ENCODE peak calls at places on chromosome 13, in nine cellular contexts. Y is GM12892; Z is nephron progenitor cell; R is naive thymus-derived CD8-positive, alpha-beta T cell; L is fibroblast of the aortic adventitia; F is activated CD8-positive, alpha-beta memory T cell treated with anti-CD3 and anti-CD28 coated beads, Interleukin-2, amount 10 ng/mL, durations not matched to agents 7 days and 5 days; G is substantia nigra; V is NCI-H187; M is stimulated activated CD8-positive, alpha-beta memory T cell treated with anti-CD3 and anti-CD28 coated beads, Interleukin-4, amount 100 ng/mL, for 1 hour. U is an unnamed sample.

GRCh38 chr13:95564948-95565347 is 12.4 kb downstream of the CLDN10 start:
- DNase-seq in R (no peak), V (no peak), G (no peak), L (peak), F (no peak), M (no peak), Y (no peak), Z (no peak), U (no peak)

GRCh38 chr13:37175996-37176395 is 70.5 kb upstream of the CSNK1A1L start:
- DNase-seq in F (no peak), L (peak), M (no peak), Z (no peak), V (no peak), Y (no peak), G (no peak), R (no peak), U (peak)

GRCh38 chr13:95137096-95137495 is 164.2 kb downstream of the ABCC4 start:
- DNase-seq in R (no peak), G (no peak), L (no peak), Y (no peak), F (no peak), M (no peak), V (no peak), Z (no peak), U (no peak)

GRCh38 chr13:21150013-21150412 is 26.3 kb downstream of the SKA3 start:
- DNase-seq in V (no peak), G (no peak), R (no peak), M (no peak), F (no peak), Z (no peak), Y (no peak), L (no peak), U (no peak)

GRCh38 chr13:46396341-46396740 is 9.3 kb upstream of the RUBCNL start:
- DNase-seq in F (no peak), V (no peak), L (no peak), R (no peak), Y (no peak), Z (no peak), M (no peak), G (no peak), U (no peak)

GRCh38 chr13:21749410-21749809 is 78.5 kb downstream of the FGF9 start:
- DNase-seq in L (no peak), V (no peak), Z (no peak), F (no peak), M (no peak), R (no peak), Y (no peak), G (no peak), U (no peak)

GRCh38 chr13:97879646-97880297 is 73.7 kb upstream of the IPO5 start:
- DNase-seq in R (no peak), F (no peak), M (no peak), Y (no peak), V (no peak), L (peak), G (no peak), Z (no peak), U (no peak)

GRCh38 chr13:45218689-45219088 is 17.8 kb upstream of the KCTD4 start:
- DNase-seq in V (no peak), Y (no peak), M (no peak), L (no peak), G (no peak), R (no peak), F (no peak), Z (no peak), U (no peak)

GRCh38 chr13:61838568-61838967 is 422.9 kb upstream of the PCDH20 start:
- DNase-seq in M (no peak), F (no peak), R (no peak), V (no peak), G (no peak), Z (no peak), L (no peak), Y (no peak), U (no peak)

GRCh38 chr13:35512271-35512920 is 35.9 kb upstream of the MAB21L1 start:
- DNase-seq in Y (no peak), V (no peak), L (peak), M (no peak), G (no peak), Z (no peak), R (no peak), F (no peak), U (peak)

GRCh38 chr13:21872795-21873194 is 201.9 kb downstream of the FGF9 start:
- DNase-seq in L (no peak), Z (no peak), M (no peak), G (no peak), Y (no peak), V (no peak), R (no peak), F (no peak), U (no peak)

GRCh38 chr13:33169273-33169980 is 116.1 kb downstream of the STARD13 start:
- DNase-seq in M (no peak), Z (no peak), G (no peak), Y (no peak), F (no peak), V (no peak), L (peak), R (no peak), U (no peak)

GRCh38 chr13:100561599-100562204 is 26.9 kb downstream of the GGACT start:
- DNase-seq in V (no peak), L (no peak), Y (no peak), F (peak), R (no peak), M (no peak), G (no peak), Z (no peak), U (no peak)

GRCh38 chr13:40102854-40103253 is 447.4 kb downstream of the COG6 start:
- DNase-seq in Y (no peak), F (peak), Z (no peak), L (peak), R (no peak), V (no peak), G (no peak), M (no peak), U (peak)

GRCh38 chr13:50592412-50593145 is 250.9 kb downstream of the DLEU7 start:
- DNase-seq in L (peak), Z (no peak), R (no peak), V (no peak), M (no peak), Y (no peak), F (no peak), G (no peak), U (no peak)

GRCh38 chr13:21060063-21060826 is 1.1 kb downstream of the LATS2 start:
- DNase-seq in V (no peak), F (no peak), L (peak), Y (no peak), Z (peak), M (no peak), G (peak), R (no peak), U (peak)

GRCh38 chr13:76383671-76384461 is 502.3 kb downstream of the KCTD12 start:
- DNase-seq in R (no peak), G (no peak), F (no peak), Y (no peak), V (no peak), L (peak), M (no peak), Z (no peak), U (peak)

GRCh38 chr13:25494708-25495411 is 123.1 kb downstream of the ATP8A2 start:
- DNase-seq in M (no peak), R (no peak), Z (no peak), G (no peak), F (no peak), V (peak), Y (no peak), L (no peak), U (no peak)

GRCh38 chr13:43529796-43530195 is 257.0 kb downstream of the ENOX1 start:
- DNase-seq in L (no peak), F (no peak), G (no peak), Z (no peak), V (no peak), M (no peak), Y (no peak), R (no peak), U (no peak)

GRCh38 chr13:97367427-97367826 is 66.5 kb upstream of the RAP2A start:
- DNase-seq in R (no peak), V (no peak), M (no peak), F (no peak), Z (peak), G (no peak), Y (no peak), L (peak), U (peak)

GRCh38 chr13:48585456-48585840 is 52.6 kb upstream of the RCBTB2 start:
- DNase-seq in R (no peak), L (peak), G (peak), M (no peak), Z (no peak), V (no peak), F (no peak), Y (no peak), U (no peak)

GRCh38 chr13:62085832-62086231 is 670.2 kb upstream of the PCDH20 start:
- DNase-seq in L (no peak), V (no peak), R (no peak), F (no peak), Y (no peak), Z (no peak), M (no peak), G (no peak), U (no peak)

GRCh38 chr13:99743079-99743478 is 228.5 kb downstream of the ZIC5 start:
- DNase-seq in R (no peak), Z (no peak), Y (no peak), V (peak), L (no peak), F (no peak), M (no peak), G (no peak), U (no peak)

GRCh38 chr13:21641629-21642028 is 29.2 kb upstream of the FGF9 start:
- DNase-seq in Y (no peak), R (no peak), F (no peak), V (no peak), L (no peak), Z (no peak), G (no peak), M (no peak), U (no peak)

GRCh38 chr13:28239374-28239773 is 101.0 kb downstream of the PAN3 start:
- DNase-seq in Z (no peak), V (no peak), R (no peak), G (no peak), M (no peak), F (no peak), L (peak), Y (no peak), U (no peak)

GRCh38 chr13:90766503-90766902 is 581.0 kb upstream of the MIR17HG start:
- DNase-seq in R (no peak), M (no peak), Z (no peak), L (no peak), Y (no peak), F (no peak), V (no peak), G (no peak), U (no peak)

GRCh38 chr13:39729161-39729560 is 73.7 kb downstream of the COG6 start:
- DNase-seq in Z (no peak), V (no peak), R (no peak), F (no peak), Y (no peak), M (no peak), L (peak), G (no peak), U (no peak)

GRCh38 chr13:41709511-41709910 is 251.4 kb downstream of the VWA8 start:
- DNase-seq in G (no peak), F (no peak), M (no peak), R (no peak), Z (no peak), Y (no peak), V (no peak), L (no peak), U (no peak)

GRCh38 chr13:60869941-60870613 is 473.1 kb downstream of the TDRD3 start:
- DNase-seq in F (no peak), L (no peak), R (no peak), G (no peak), Y (no peak), V (no peak), Z (no peak), M (no peak), U (no peak)

U was measured in hepatocyte.